ENCODE peak calls at places on chromosomes 7 and 10, in six cellular contexts. F is HCT116, E is K562, A is SK-N-SH, Q is GM12878, N is HepG2. P is an unnamed sample.

GRCh38 chr10:87844837-87845623 is 18.3 kb downstream of the KLLN start:
- DNase-seq in F (no peak), E (no peak), A (no peak), Q (no peak), N (peak), P (no peak)

GRCh38 chr7:2202901-2203550 is 29.7 kb downstream of the MAD1L1 start:
- DNase-seq in F (no peak), E (no peak), A (peak), Q (no peak), N (no peak), P (no peak)

GRCh38 chr7:12729112-12729511 is 41.7 kb downstream of the ARL4A start:
- DNase-seq in F (no peak), E (peak), A (peak), Q (no peak), N (peak), P (no peak)

GRCh38 chr7:106425017-106425719 is 140.4 kb upstream of the NAMPT start:
- DNase-seq in F (no peak), E (no peak), A (no peak), Q (peak), N (no peak), P (peak)

GRCh38 chr10:7664707-7665106 is 2.1 kb downstream of the ITIH5 start:
- DNase-seq in F (no peak), E (no peak), A (no peak), Q (no peak), N (no peak), P (no peak)

GRCh38 chr10:107914450-107915276 is 750.2 kb upstream of the SORCS1 start:
- DNase-seq in F (no peak), E (no peak), A (peak), Q (no peak), N (no peak), P (no peak)

GRCh38 chr7:14762552-14762951 is 140.0 kb downstream of the DGKB start:
- DNase-seq in F (no peak), E (no peak), A (no peak), Q (no peak), N (no peak), P (no peak)

GRCh38 chr10:60291354-60291930 is 98.2 kb downstream of the ANK3 start:
- DNase-seq in F (no peak), E (no peak), A (no peak), Q (no peak), N (no peak), P (no peak)

GRCh38 chr7:101546308-101546936 is 82.7 kb downstream of the MYL10 start:
- DNase-seq in F (no peak), E (no peak), A (peak), Q (no peak), N (no peak), P (no peak)

GRCh38 chr10:71015674-71016073 is 127.3 kb upstream of the PCBD1 start:
- DNase-seq in F (no peak), E (no peak), A (no peak), Q (no peak), N (no peak), P (no peak)

GRCh38 chr10:121157998-121158397 is 306.8 kb downstream of the WDR11 start:
- DNase-seq in F (no peak), E (no peak), A (no peak), Q (no peak), N (no peak), P (no peak)

GRCh38 chr7:1144269-1144771 is 15.7 kb downstream of the ZFAND2A start:
- DNase-seq in F (no peak), E (no peak), A (peak), Q (no peak), N (peak), P (peak)

GRCh38 chr10:71083457-71083975 is 128.9 kb upstream of the UNC5B start:
- DNase-seq in F (no peak), E (no peak), A (peak), Q (no peak), N (no peak), P (no peak)

GRCh38 chr10:19651549-19651948 is 164.7 kb upstream of the PLXDC2 start:
- DNase-seq in F (no peak), E (no peak), A (no peak), Q (no peak), N (no peak), P (no peak)

GRCh38 chr7:149741629-149742028 is 31.8 kb downstream of the ZNF467 start:
- DNase-seq in F (no peak), E (no peak), A (peak), Q (no peak), N (no peak), P (peak)

GRCh38 chr10:114520453-114520852 is 116.2 kb upstream of the AFAP1L2 start:
- DNase-seq in F (peak), E (no peak), A (no peak), Q (no peak), N (peak), P (no peak)

DNA sequence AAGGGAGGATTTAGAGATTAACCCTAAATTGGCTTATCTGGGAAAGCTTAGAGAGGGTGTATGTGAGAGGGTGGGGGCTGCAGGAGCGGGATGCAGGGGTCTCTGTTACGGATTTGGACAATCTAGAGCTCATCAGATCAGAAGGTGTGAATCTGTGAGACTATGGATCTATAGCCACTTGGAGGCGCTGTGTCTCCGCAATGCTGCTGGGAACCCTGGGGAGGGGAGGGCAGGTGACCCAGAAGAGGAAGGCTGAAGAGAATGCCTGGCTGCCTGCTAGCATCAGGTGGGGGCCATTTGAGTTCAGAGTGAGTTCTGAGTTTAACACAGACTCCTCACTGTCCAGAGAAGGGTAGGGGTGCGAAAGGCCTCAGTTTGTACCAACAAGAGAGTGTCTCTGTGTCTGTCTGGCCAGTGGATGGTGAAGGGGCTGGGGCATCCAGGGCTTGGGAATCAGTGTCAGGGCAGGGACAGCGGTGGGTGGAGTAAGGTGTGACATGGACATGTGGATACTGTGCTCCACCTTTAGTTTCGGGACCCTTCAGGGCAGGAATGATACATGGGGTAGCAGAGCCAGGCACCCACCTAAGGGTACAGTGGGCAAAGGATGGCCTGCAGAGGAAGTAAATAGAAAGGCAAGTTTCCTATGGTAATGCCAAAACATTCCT is 187.3 kb upstream of the PRSS58 start:
- DNase-seq in F (peak), E (no peak), A (no peak), Q (no peak), N (no peak), P (peak)
- TF ChIP-seq JUND in F (no peak), E (no peak), A (no peak), Q (no peak), N (no peak), P (no peak)

GRCh38 chr10:33347227-33347626 is 12.8 kb upstream of the NRP1 start:
- DNase-seq in F (no peak), E (no peak), A (no peak), Q (no peak), N (no peak), P (no peak)
- TF ChIP-seq JUND in F (no peak), E (no peak), A (no peak), Q (no peak), N (no peak), P (no peak)

GRCh38 chr7:121385800-121386179 is 10.3 kb downstream of the FAM3C start:
- DNase-seq in F (no peak), E (no peak), A (no peak), Q (peak), N (no peak), P (no peak)
- TF ChIP-seq JUND in F (no peak), E (no peak), A (no peak), Q (no peak), N (no peak), P (no peak)

DNA sequence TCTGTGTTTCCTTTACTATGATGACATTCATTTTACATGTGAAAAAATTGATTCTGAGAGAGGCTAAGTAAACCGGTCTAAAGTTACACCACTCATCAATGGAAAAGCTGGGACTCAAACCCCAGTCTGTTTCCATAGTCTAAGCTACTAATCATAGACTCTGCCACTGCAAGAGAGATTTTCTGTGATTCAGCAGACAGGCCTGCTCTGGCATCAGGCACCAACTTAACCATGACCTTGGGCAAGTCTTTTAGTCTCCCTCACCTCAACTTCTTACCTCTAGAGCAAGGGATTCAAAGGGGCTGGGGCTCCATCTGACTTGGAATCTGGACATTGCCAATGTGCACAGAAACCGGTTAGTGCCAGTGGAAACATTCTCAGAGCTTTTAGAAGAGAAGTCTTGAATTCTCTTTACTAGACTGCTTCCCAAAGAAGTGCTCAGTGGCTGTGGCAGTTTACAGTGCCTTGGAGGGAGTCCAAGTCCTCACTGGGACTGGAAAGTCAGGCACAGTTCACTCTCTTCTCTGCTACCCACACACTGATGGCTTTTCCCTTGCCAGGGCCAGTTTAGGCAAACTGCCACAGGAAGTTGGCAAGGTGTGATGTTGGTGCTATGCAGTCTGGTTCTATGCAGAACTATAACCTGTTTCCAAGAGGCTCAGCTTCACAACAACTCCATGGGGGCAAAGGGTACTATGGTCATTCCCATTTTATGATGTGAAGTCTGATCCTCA is 4.5 kb upstream of the BLNK start:
- DNase-seq in F (no peak), E (no peak), A (no peak), Q (no peak), N (no peak), P (peak)
- TF ChIP-seq JUND in F (no peak), E (no peak), A (no peak), Q (no peak), N (no peak), P (no peak)

DNA sequence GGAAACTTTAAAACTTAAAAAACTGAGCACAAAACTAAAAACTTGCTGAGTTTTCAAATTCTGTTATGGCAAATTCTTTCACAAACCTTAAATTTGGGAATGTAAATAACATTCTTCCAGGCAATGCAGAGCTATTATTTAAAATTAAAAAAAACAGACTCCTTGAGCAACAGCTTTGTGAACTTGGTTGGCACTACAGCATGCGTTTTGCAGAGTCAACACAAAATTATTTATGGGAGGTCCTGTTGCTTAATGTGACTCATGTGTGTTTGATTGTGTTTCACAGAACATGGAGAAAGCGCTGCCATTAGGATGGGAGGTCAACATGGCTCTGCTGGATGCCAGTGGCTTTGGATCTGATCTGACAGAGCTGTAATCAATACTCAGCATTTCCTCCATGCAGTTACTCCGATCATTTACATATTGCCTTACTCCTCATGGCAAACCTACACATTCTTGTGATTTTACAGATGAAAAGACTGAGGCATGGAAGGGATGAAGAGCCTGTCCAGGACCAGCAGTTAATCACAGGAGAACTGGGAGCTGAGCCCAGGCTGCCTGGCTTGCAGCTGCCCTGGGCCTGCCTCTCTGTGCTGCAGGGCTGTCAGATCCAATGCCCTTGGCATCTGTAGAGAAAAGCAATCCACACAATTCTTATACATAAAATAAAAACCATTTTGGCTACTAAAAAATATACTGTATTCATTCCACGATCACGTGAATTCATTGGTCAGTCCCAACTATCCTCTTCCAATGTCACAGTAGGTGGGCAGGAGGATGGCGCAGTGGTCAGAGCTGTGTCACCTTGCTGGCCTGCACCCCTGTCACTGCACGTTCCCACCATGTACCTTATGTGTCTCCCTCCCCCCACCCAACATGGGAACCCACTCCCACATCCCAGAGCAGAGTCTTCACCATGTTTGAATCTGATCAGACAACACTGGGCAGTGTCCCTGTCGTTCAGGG is 200.9 kb downstream of the CXCL12 start:
- DNase-seq in F (no peak), E (no peak), A (no peak), Q (no peak), N (no peak), P (no peak)
- TF ChIP-seq JUND in F (no peak), E (no peak), A (no peak), Q (no peak), N (no peak), P (no peak)

GRCh38 chr10:44070282-44070681 is 314.6 kb downstream of the CXCL12 start:
- DNase-seq in F (no peak), E (no peak), A (no peak), Q (no peak), N (no peak), P (no peak)
- TF ChIP-seq JUND in F (no peak), E (no peak), A (no peak), Q (no peak), N (no peak), P (no peak)

P was measured in T47D.